ENCODE peak calls at places on chromosomes 1 and 21, in six cellular contexts. C is neural progenitor cell; N is CD4-positive, CD25-positive, alpha-beta regulatory T cell; V is IMR-90; H is ovary; G is upper lobe of right lung. I is an unnamed sample.

GRCh38 chr1:31645274-31645568 is 545 bp upstream of the PEF1 start:
- DNase-seq in V (no peak), C (no peak), G (peak; percentile 91), N (no peak), H (no peak), I (peak; percentile 91)

GRCh38 chr1:71494163-71494562 is 413.3 kb upstream of the ZRANB2 start:
- DNase-seq in H (no peak), C (no peak), V (no peak), G (no peak), N (no peak), I (no peak)

GRCh38 chr1:168342572-168343280 is 62.0 kb downstream of the TBX19 start:
- DNase-seq in C (peak; percentile 87), G (peak; percentile 91), N (peak; percentile 88), H (peak; percentile 93), V (peak; percentile 91), I (peak; percentile 77)

GRCh38 chr1:243493156-243494129 is 237.6 kb downstream of the SDCCAG8 start:
- DNase-seq in G (no peak), N (no peak), C (no peak), V (peak; percentile 61), H (no peak), I (no peak)

GRCh38 chr1:152050886-152051764 is 14.3 kb upstream of the S100A11 start:
- DNase-seq in C (no peak), N (no peak), H (no peak), V (peak; percentile 25), G (no peak), I (no peak)

GRCh38 chr1:79197421-79197820 is 190.9 kb upstream of the ADGRL4 start:
- DNase-seq in V (peak; percentile 38), C (peak; percentile 34), H (no peak), G (no peak), N (no peak), I (no peak)

GRCh38 chr1:150578278-150579109 is 916 bp downstream of the MCL1 start:
- DNase-seq in G (peak; percentile 75), N (no peak), H (no peak), V (peak; percentile 91), C (peak; percentile 47), I (peak; percentile 55)

GRCh38 chr1:94832446-94832845 is 12.3 kb downstream of the SLC44A3 start:
- DNase-seq in C (no peak), N (no peak), H (no peak), V (peak; percentile 34), G (no peak), I (no peak)

GRCh38 chr1:57549280-57549679 is 125.4 kb upstream of the DAB1 start:
- DNase-seq in V (no peak), G (no peak), N (no peak), H (no peak), C (no peak), I (no peak)

GRCh38 chr21:28537371-28538079 is 455.2 kb downstream of the LTN1 start:
- DNase-seq in N (no peak), G (no peak), H (no peak), V (peak; percentile 100), C (no peak), I (no peak)
- H3K27ac ChIP-seq in N (no peak overlapping the region), G (no peak overlapping the region), H (no peak overlapping the region), V (peak overlapping the region; percentile 76), C (no peak overlapping the region), I (no peak overlapping the region)

DNA sequence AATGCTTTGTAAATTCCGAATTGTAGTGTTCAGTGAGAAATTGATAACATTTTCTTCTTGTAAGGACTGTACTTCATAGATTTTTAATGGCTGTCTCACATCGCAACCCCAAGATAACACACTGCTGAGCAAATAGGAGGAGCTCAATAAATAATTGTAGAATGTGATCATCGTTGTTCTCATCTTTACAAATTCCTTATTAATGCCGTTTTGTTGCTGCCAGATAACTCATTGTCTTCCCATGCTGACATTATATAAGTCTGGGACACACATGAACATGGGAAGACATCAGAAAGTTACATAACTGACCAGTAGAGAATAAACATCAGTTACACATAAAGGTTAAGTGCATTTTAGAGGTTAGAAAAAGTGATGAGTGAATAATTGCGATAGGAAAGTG is 46.4 kb upstream of the TSPAN2 start:
- DNase-seq in C (no peak), H (no peak), G (no peak), V (peak; percentile 60), N (no peak), I (no peak)
- H3K4me3 ChIP-seq in C (no peak overlapping the region), H (no peak overlapping the region), G (no peak overlapping the region), V (no peak overlapping the region), N (no peak overlapping the region), I (no peak overlapping the region)

GRCh38 chr1:154420172-154420571 is 15.0 kb downstream of the IL6R start:
- DNase-seq in N (no peak), G (peak; percentile 86), V (peak; percentile 91), H (peak; percentile 88), C (no peak), I (peak; percentile 86)
- H3K4me1 ChIP-seq in N (peaks cover 90% of the 10 kb centered on the region), G (peaks cover 67% of the 10 kb centered on the region), V (peaks cover 44% of the 10 kb centered on the region), H (peaks cover 29% of the 10 kb centered on the region), C (peaks cover 9% of the 10 kb centered on the region), I (peaks cover 34% of the 10 kb centered on the region)

GRCh38 chr1:76140227-76140626 is 65.7 kb downstream of the ST6GALNAC3 start:
- DNase-seq in H (no peak), C (no peak), V (no peak), G (no peak), N (no peak), I (no peak)
- H3K27ac ChIP-seq in H (no peak overlapping the region), C (peak overlapping the region; percentile 37), V (no peak overlapping the region), G (no peak overlapping the region), N (no peak overlapping the region), I (no peak overlapping the region)

GRCh38 chr1:39332291-39332690 is 127.8 kb downstream of the MACF1 start:
- DNase-seq in G (no peak), H (no peak), C (no peak), N (no peak), V (peak; percentile 32), I (no peak)

GRCh38 chr1:39326836-39327235 is 122.3 kb downstream of the MACF1 start:
- DNase-seq in V (peak; percentile 51), C (no peak), N (no peak), H (no peak), G (no peak), I (no peak)

GRCh38 chr1:39331647-39332046 is 127.2 kb downstream of the MACF1 start:
- DNase-seq in H (no peak), C (no peak), N (no peak), V (no peak), G (no peak), I (no peak)

GRCh38 chr1:39328722-39329121 is 124.2 kb downstream of the MACF1 start:
- DNase-seq in H (no peak), G (no peak), N (no peak), V (no peak), C (no peak), I (no peak)

GRCh38 chr1:39328110-39328509 is 123.6 kb downstream of the MACF1 start:
- DNase-seq in H (no peak), G (no peak), V (no peak), N (no peak), C (no peak), I (no peak)
- H3K4me3 ChIP-seq in H (no peak overlapping the region), G (no peak overlapping the region), V (no peak overlapping the region), N (peak overlapping the region; percentile 32), C (no peak overlapping the region), I (no peak overlapping the region)

GRCh38 chr1:169697769-169698168 is 13.7 kb downstream of the SELL start:
- DNase-seq in H (no peak), C (no peak), N (no peak), G (no peak), V (no peak), I (no peak)
- H3K4me1 ChIP-seq in H (no peaks in the 10 kb centered on the region), C (no peaks in the 10 kb centered on the region), N (peaks cover 100% of the 10 kb centered on the region), G (peaks cover 10% of the 10 kb centered on the region), V (no peaks in the 10 kb centered on the region), I (no peaks in the 10 kb centered on the region)

I was measured in pancreas.